ENCODE peak calls at places on chromosome 9, in five cellular contexts. S is pons, W is heart left ventricle, Q is PC-9, F is activated T-cell treated with anti-CD3 and anti-CD28 coated beads for 1 hour. N is an unnamed sample.

GRCh38 chr9:124478014-124478753 is 27.9 kb downstream of the ADGRD2 start:
- DNase-seq in S (no peak), W (no peak), F (no peak), Q (no peak), N (no peak)

GRCh38 chr9:21616082-21616778 is 134.1 kb upstream of the IFNE start:
- DNase-seq in S (no peak), F (no peak), W (no peak), Q (peak), N (no peak)

GRCh38 chr9:33320568-33321261 is 30.4 kb downstream of the NFX1 start:
- DNase-seq in Q (peak), W (no peak), F (no peak), S (no peak), N (no peak)

GRCh38 chr9:90600029-90600428 is 42.6 kb downstream of the DIRAS2 start:
- DNase-seq in S (no peak), F (no peak), W (no peak), Q (no peak), N (no peak)

GRCh38 chr9:116208417-116209232 is 55.0 kb downstream of the PAPPA start:
- DNase-seq in W (no peak), Q (no peak), F (no peak), S (no peak), N (peak)

GRCh38 chr9:6877671-6878161 is 119.9 kb downstream of the KDM4C start:
- DNase-seq in W (no peak), S (no peak), Q (no peak), F (no peak), N (no peak)

GRCh38 chr9:76255781-76256455 is 138.3 kb downstream of the RFK start:
- DNase-seq in F (no peak), Q (no peak), S (peak), W (peak), N (no peak)

GRCh38 chr9:83339435-83339834 is 198.8 kb downstream of the FRMD3 start:
- DNase-seq in W (peak), S (no peak), Q (no peak), F (no peak), N (no peak)

GRCh38 chr9:16417101-16417500 is 453.4 kb downstream of the BNC2 start:
- DNase-seq in S (peak), F (no peak), Q (peak), W (no peak), N (no peak)

GRCh38 chr9:107492381-107492780 is 2.8 kb upstream of the KLF4 start:
- DNase-seq in F (no peak), Q (no peak), W (no peak), S (no peak), N (no peak)

GRCh38 chr9:12934515-12935301 is 159.9 kb downstream of the LURAP1L start:
- DNase-seq in W (no peak), S (peak), F (no peak), Q (no peak), N (no peak)

GRCh38 chr9:16612627-16613026 is 257.8 kb downstream of the BNC2 start:
- DNase-seq in F (no peak), S (no peak), Q (no peak), W (no peak), N (no peak)

GRCh38 chr9:127445851-127446719 is 5.1 kb downstream of the RPL12 start:
- DNase-seq in F (no peak), S (no peak), Q (peak), W (no peak), N (no peak)

GRCh38 chr9:128685636-128686489 is 3.2 kb upstream of the SET start:
- DNase-seq in F (peak), S (peak), W (peak), Q (no peak), N (no peak)

GRCh38 chr9:4375424-4376195 is 75.7 kb upstream of the GLIS3 start:
- DNase-seq in F (no peak), Q (no peak), W (no peak), S (peak), N (no peak)

GRCh38 chr9:35935261-35935660 is 22.7 kb downstream of the OR2S2 start:
- DNase-seq in W (no peak), Q (no peak), S (no peak), F (no peak), N (no peak)

GRCh38 chr9:126503333-126504085 is 110.2 kb upstream of the LMX1B start:
- DNase-seq in Q (no peak), S (no peak), W (no peak), F (no peak), N (no peak)

GRCh38 chr9:103574056-103574455 is 520.1 kb upstream of the SMC2 start:
- DNase-seq in Q (no peak), S (no peak), W (no peak), F (no peak), N (no peak)

GRCh38 chr9:26326473-26327044 is 566.0 kb downstream of the CAAP1 start:
- DNase-seq in S (peak), Q (peak), W (no peak), F (no peak), N (no peak)

GRCh38 chr9:117547321-117547720 is 132.5 kb upstream of the ASTN2 start:
- DNase-seq in F (no peak), Q (no peak), W (no peak), S (no peak), N (no peak)

GRCh38 chr9:7333714-7334113 is 465.9 kb downstream of the DMAC1 start:
- DNase-seq in Q (no peak), S (no peak), W (no peak), F (no peak), N (no peak)

GRCh38 chr9:88746029-88746743 is 211.2 kb downstream of the NXNL2 start:
- DNase-seq in F (no peak), S (no peak), Q (no peak), W (no peak), N (no peak)

GRCh38 chr9:126565336-126566128 is 48.2 kb upstream of the LMX1B start:
- DNase-seq in S (no peak), W (no peak), Q (no peak), F (no peak), N (no peak)

GRCh38 chr9:111016046-111017026 is 21.9 kb downstream of the LPAR1 start:
- DNase-seq in Q (peak), S (no peak), W (no peak), F (no peak), N (no peak)

GRCh38 chr9:120913673-120914266 is 12.8 kb downstream of the TRAF1 start:
- DNase-seq in F (peak), S (no peak), W (no peak), Q (no peak), N (no peak)

GRCh38 chr9:132827366-132827765 is 50.7 kb downstream of the AK8 start:
- DNase-seq in Q (no peak), W (peak), S (no peak), F (no peak), N (no peak)

GRCh38 chr9:70678153-70678552 is 263.7 kb upstream of the KLF9 start:
- DNase-seq in S (no peak), W (no peak), Q (no peak), F (no peak), N (no peak)

GRCh38 chr9:133953976-133954709 is 38.0 kb downstream of the VAV2 start:
- DNase-seq in Q (no peak), S (no peak), F (no peak), W (no peak), N (no peak)

GRCh38 chr9:33331411-33331891 is 41.1 kb downstream of the NFX1 start:
- DNase-seq in Q (no peak), W (no peak), S (no peak), F (no peak), N (no peak)

N was measured in osteocyte.